ENCODE peak calls at places on chromosome 15, in four cellular contexts. B, J, E and I are unnamed samples.

GRCh38 chr15:72113347-72114031 is 4.5 kb downstream of the MYO9A start:
- DNase-seq in B (no peak), J (peak), E (no peak), I (peak)

GRCh38 chr15:70096215-70096974 is 1.3 kb downstream of the TLE3 start:
- DNase-seq in B (peak), J (peak), E (peak), I (peak)

GRCh38 chr15:74958320-74958907 is 1.8 kb upstream of the RPP25 start:
- DNase-seq in B (peak), J (no peak), E (no peak), I (peak)

GRCh38 chr15:72168131-72168825 is 29.3 kb downstream of the GRAMD2A start:
- DNase-seq in B (no peak), J (peak), E (no peak), I (peak)

GRCh38 chr15:71743861-71744382 is 66.4 kb upstream of the NR2E3 start:
- DNase-seq in B (peak), J (peak), E (peak), I (peak)

GRCh38 chr15:57153140-57153539 is 223.2 kb upstream of the CGNL1 start:
- DNase-seq in B (no peak), J (peak), E (no peak), I (peak)

GRCh38 chr15:94470492-94470891 is 239.1 kb downstream of the MCTP2 start:
- DNase-seq in B (no peak), J (no peak), E (no peak), I (no peak)

GRCh38 chr15:51069983-51070382 is 24.7 kb downstream of the TNFAIP8L3 start:
- DNase-seq in B (no peak), J (no peak), E (no peak), I (no peak)

GRCh38 chr15:73872370-73872769 is 994 bp upstream of the TBC1D21 start:
- DNase-seq in B (no peak), J (peak), E (no peak), I (peak)

GRCh38 chr15:39921274-39921638 is 1.2 kb upstream of the GPR176 start:
- DNase-seq in B (no peak), J (no peak), E (no peak), I (no peak)

GRCh38 chr15:39919396-39919739 is 698 bp downstream of the GPR176 start:
- DNase-seq in B (no peak), J (no peak), E (no peak), I (no peak)

GRCh38 chr15:39919740-39920509 is at the start of gene GPR176:
- DNase-seq in B (peak), J (peak), E (peak), I (peak)

GRCh38 chr15:39920510-39921273 is 626 bp upstream of the GPR176 start:
- DNase-seq in B (peak), J (peak), E (peak), I (peak)

GRCh38 chr15:39918688-39919385 is 1.2 kb downstream of the GPR176 start:
- DNase-seq in B (no peak), J (peak), E (no peak), I (peak)
- H3K4me3 ChIP-seq in B (peak), J (peak), E (no peak), I (peak)

GRCh38 chr15:93072011-93072410 is 17.0 kb downstream of the RGMA start:
- DNase-seq in B (no peak), J (peak), E (no peak), I (peak)

GRCh38 chr15:93070136-93070535 is 18.9 kb downstream of the RGMA start:
- DNase-seq in B (no peak), J (no peak), E (no peak), I (no peak)

GRCh38 chr15:93072440-93073394 is 16.3 kb downstream of the RGMA start:
- DNase-seq in B (peak), J (peak), E (no peak), I (peak)

GRCh38 chr15:93071469-93071891 is 17.5 kb downstream of the RGMA start:
- DNase-seq in B (no peak), J (no peak), E (no peak), I (peak)

GRCh38 chr15:93070901-93071300 is 18.1 kb downstream of the RGMA start:
- DNase-seq in B (no peak), J (no peak), E (no peak), I (no peak)
- H3K4me3 ChIP-seq in B (peak), J (no peak), E (no peak), I (no peak)

GRCh38 chr15:52136471-52136993 is 24.0 kb upstream of the BCL2L10 start:
- DNase-seq in B (no peak), J (peak), E (no peak), I (peak)
- H3K4me3 ChIP-seq in B (no peak), J (no peak), E (no peak), I (no peak)

GRCh38 chr15:22960126-22960525 is 20.0 kb downstream of the CYFIP1 start:
- DNase-seq in B (no peak), J (no peak), E (no peak), I (no peak)

GRCh38 chr15:22963546-22964125 is 16.5 kb downstream of the CYFIP1 start:
- DNase-seq in B (no peak), J (peak), E (no peak), I (no peak)

GRCh38 chr15:22960587-22960986 is 19.6 kb downstream of the CYFIP1 start:
- DNase-seq in B (no peak), J (no peak), E (no peak), I (no peak)

GRCh38 chr15:22962611-22963010 is 17.6 kb downstream of the CYFIP1 start:
- DNase-seq in B (no peak), J (no peak), E (no peak), I (no peak)

GRCh38 chr15:22961661-22962221 is 18.4 kb downstream of the CYFIP1 start:
- DNase-seq in B (no peak), J (peak), E (no peak), I (peak)
- H3K4me3 ChIP-seq in B (no peak), J (no peak), E (no peak), I (no peak)

DNA sequence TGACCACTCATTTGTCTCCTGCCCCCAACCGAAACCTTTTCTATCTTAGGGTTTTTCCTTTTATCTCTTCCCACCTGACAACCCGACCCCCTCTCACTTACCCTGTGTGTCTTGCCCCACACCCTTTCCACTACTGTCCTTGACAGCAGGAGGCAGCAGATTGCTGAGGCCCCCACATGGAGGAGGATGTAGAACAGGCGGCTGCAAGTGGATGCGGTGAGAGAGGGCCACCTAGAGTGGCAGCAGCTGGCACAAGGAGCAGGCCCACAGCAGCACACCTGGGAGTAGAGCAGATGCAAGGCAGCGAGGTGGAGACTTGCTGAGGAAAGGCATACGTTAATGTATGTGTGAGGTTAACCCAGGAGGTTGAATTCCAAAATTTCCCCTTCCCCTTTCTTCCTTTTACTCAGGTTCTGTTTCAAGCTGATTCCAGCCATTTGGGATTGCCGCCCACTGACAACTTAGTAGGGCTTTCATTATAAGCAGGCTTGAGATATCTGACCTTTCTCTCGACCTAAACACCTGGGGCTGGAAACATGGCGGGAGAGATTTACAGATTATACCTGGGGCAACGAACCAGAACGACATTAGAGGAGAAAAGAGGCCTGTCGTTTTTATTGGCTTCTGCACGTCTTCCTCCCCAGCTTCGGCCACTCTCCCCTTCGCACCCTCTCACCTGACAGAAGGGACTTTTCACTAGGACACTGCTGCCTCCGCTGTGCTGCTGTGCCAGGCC is 643 bp downstream of the SERINC4 start:
- DNase-seq in B (no peak), J (no peak), E (no peak), I (no peak)
- H3K4me3 ChIP-seq in B (peak), J (no peak), E (no peak), I (no peak)

GRCh38 chr15:38012894-38013293 is 78.5 kb downstream of the TMCO5A start:
- DNase-seq in B (no peak), J (no peak), E (no peak), I (no peak)
- H3K4me3 ChIP-seq in B (no peak), J (no peak), E (no peak), I (no peak)

DNA sequence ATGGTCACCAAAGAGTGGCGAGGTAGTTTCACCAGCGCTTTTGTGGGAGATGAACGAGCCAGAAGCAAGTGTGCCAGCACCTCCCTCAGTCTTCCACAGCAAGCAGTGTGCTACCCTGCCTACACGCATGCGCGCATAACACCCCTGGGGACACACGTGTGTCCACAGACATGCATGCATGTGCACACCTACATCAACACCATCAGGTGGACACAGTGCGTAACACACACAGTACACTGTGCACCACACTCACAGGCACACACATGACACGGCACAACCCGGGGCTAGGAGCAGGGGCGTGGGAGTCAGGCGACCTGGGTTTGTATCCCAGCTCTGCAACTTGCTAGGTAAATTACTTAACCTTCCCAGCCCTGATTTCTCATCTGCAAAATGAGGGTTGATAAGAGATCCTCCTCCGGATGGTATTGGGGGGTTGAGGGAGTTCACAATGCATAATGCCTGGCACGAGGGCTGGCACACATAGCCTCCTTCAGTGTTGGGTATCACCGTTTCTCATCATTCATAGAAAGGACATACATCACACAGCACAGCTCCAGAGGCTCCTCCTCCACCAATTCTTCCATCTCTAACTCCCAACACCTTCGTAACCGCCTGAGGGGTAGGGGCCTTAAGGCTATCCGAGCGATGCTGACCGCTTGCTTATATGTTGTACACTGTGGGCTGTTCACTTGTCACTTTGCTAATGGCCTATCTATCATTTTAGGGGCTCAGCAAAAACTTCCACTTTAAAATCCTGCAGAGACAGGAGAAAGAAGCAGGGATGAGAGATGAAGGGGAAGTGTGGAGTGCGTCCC is 174.9 kb downstream of the SMAD6 start:
- DNase-seq in B (no peak), J (no peak), E (no peak), I (no peak)
- H3K4me3 ChIP-seq in B (no peak), J (no peak), E (no peak), I (no peak)

DNA sequence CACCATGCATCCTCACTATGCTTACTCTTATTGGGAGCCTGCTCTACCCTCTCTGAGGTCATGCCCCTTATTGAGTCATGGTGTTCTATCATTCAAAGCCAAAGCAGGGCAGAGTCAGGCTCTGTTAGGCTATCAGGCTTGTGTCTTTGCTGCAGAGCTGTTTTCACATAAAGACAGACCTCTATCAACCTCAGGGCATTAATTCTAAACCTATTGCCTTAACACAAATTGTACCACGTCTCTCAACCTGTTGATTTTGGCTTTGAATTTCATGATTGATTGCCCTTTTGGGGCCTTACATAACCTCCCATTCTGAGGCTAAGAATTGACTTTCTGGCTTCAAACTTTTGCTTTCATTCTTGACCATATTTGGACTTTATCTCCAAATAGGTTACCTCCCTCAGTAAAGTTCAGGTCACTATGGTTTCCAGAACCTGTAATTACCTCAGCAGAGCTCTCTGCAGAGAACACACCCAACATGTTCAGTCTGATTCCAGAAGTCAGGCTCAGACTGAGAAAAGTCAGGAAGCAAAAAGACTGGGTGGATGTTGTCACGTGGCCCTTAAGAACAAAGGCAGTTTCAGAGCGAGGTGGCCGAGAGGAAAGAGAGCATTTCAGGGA is 221.4 kb upstream of the NANOGP8 start:
- DNase-seq in B (no peak), J (peak), E (no peak), I (peak)
- H3K4me3 ChIP-seq in B (no peak), J (no peak), E (no peak), I (no peak)